ENCODE peak calls at places on chromosome 1, in four cellular contexts. E is heart left ventricle, X is GM23248, R is ovary. W is an unnamed sample.
A peak's percentile ranks its signal among the peaks of the same experiment; 100 is the strongest.

GRCh38 chr1:77538956-77539509 is 143.4 kb downstream of the ZZZ3 start:
- DNase-seq in E (no peak), X (peak; percentile 94), R (no peak), W (no peak)

GRCh38 chr1:46996659-46997281 is 26.7 kb upstream of the CYP4X1 start:
- DNase-seq in E (no peak), X (peak; percentile 11), R (no peak), W (no peak)

GRCh38 chr1:55833452-55834160 is 618.4 kb upstream of the USP24 start:
- DNase-seq in E (no peak), X (peak; percentile 81), R (no peak), W (no peak)

GRCh38 chr1:201739492-201740085 is 89.4 kb upstream of the IPO9 start:
- DNase-seq in E (peak; percentile 70), X (peak; percentile 82), R (peak; percentile 41), W (peak; percentile 91)

GRCh38 chr1:55209247-55209646 is 5.9 kb downstream of the USP24 start:
- DNase-seq in E (no peak), X (peak; percentile 24), R (no peak), W (no peak)

GRCh38 chr1:50368179-50369007 is 54.9 kb downstream of the DMRTA2 start:
- DNase-seq in E (no peak), X (peak; percentile 32), R (peak; percentile 32), W (peak; percentile 93)

GRCh38 chr1:109807822-109808680 is 44.3 kb upstream of the EPS8L3 start:
- DNase-seq in E (no peak), X (peak; percentile 63), R (no peak), W (peak; percentile 49)

GRCh38 chr1:234502785-234503184 is 23.8 kb upstream of the TARBP1 start:
- DNase-seq in E (no peak), X (no peak), R (no peak), W (no peak)

GRCh38 chr1:198763298-198763714 is 124.5 kb downstream of the PTPRC start:
- DNase-seq in E (no peak), X (peak; percentile 32), R (no peak), W (no peak)

GRCh38 chr1:160219062-160219929 is 14.1 kb downstream of the PEA15 start:
- DNase-seq in E (peak; percentile 67), X (peak; percentile 89), R (peak; percentile 62), W (peak; percentile 82)

GRCh38 chr1:246377606-246378005 is 129.5 kb downstream of the SMYD3 start:
- DNase-seq in E (no peak), X (no peak), R (no peak), W (no peak)

GRCh38 chr1:161933592-161934277 is 89.9 kb downstream of the OLFML2B start:
- DNase-seq in E (no peak), X (no peak), R (no peak), W (no peak)

GRCh38 chr1:37041483-37041882 is 7.2 kb upstream of the GRIK3 start:
- DNase-seq in E (no peak), X (no peak), R (no peak), W (no peak)

GRCh38 chr1:177505905-177506590 is 335.3 kb downstream of the BRINP2 start:
- DNase-seq in E (no peak), X (peak; percentile 24), R (no peak), W (no peak)

GRCh38 chr1:185632659-185633428 is 101.3 kb upstream of the HMCN1 start:
- DNase-seq in E (no peak), X (peak; percentile 81), R (no peak), W (no peak)

GRCh38 chr1:18939398-18940302 is 16.8 kb downstream of the IFFO2 start:
- DNase-seq in E (no peak), X (peak; percentile 76), R (no peak), W (no peak)

GRCh38 chr1:18942340-18942739 is 14.1 kb downstream of the IFFO2 start:
- DNase-seq in E (no peak), X (no peak), R (no peak), W (no peak)

GRCh38 chr1:18938707-18939070 is 17.8 kb downstream of the IFFO2 start:
- DNase-seq in E (no peak), X (no peak), R (no peak), W (no peak)

GRCh38 chr1:18941221-18942141 is 15.0 kb downstream of the IFFO2 start:
- DNase-seq in E (peak; percentile 51), X (no peak), R (no peak), W (peak; percentile 81)

GRCh38 chr1:18940303-18941020 is 16.0 kb downstream of the IFFO2 start:
- DNase-seq in E (no peak), X (peak; percentile 58), R (no peak), W (no peak)
- H3K27ac ChIP-seq in E (no peak overlapping the region), X (no peak overlapping the region), R (no peak overlapping the region), W (peak overlapping the region; percentile 87)

GRCh38 chr1:158818560-158818959 is 12.6 kb upstream of the MNDA start:
- DNase-seq in E (no peak), X (no peak), R (no peak), W (no peak)
- H3K27ac ChIP-seq in E (no peak overlapping the region), X (no peak overlapping the region), R (no peak overlapping the region), W (no peak overlapping the region)

DNA sequence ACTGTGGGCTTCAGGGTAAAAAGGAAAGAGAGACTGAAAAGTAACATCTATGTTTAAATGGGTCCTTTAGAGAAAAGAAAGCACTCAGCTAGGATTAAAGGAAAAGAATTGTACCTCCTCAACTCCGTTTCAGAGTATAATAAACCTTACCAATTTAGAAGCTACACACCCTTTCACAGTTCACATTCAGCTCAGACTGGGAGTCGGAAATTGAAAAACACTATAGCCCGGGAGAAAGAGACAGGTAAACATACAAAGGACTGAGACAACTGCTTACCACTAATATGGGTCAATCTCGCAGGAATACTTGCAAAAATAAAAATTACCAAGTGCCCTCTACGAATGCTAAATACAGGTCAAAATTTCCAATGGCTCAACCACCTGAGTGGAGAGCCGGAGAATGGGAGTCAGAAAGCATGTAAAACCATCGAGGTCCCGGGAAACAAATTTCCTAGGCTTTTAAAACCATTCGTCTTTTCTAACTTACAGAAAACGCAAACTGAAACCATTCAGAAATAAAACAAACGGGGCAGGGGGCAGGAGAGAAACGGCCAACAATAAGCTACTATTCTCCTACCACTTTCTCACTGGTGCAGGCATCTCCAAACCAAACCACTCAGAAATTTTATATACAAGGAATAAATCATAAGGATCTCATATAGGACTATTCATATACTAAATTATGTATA is 136.7 kb downstream of the RERE start:
- DNase-seq in E (no peak), X (no peak), R (no peak), W (no peak)
- H3K27ac ChIP-seq in E (no peak overlapping the region), X (no peak overlapping the region), R (no peak overlapping the region), W (no peak overlapping the region)

DNA sequence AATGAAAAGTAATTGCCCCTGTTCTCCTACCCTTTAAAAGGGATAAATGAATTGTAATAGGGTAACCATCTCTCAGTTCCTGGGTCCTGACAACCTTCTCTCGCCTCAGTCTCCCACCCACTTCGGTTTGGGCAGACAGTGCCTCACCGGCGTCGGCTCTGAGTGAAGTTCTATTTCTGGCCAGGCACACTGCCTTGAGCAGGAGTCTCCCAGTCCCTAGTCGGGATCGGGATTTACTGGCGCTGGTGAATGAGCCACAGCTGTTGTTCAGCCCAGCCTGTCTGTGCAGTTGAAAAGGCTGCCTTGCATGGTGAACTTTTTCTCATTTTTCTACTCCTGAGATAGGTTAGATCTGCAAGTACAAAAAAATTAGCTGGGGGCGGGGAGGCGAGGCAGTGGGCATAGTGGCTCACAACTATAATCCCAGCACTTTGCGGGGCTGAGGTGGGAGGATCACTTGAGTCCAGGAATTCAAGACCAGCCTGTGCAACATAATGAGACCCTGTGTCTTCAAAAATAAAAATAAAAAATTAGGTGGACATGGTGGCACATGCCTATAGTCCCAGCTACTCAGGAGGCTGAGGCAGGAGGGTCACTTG is 7.4 kb downstream of the PLEKHM2 start:
- DNase-seq in E (peak; percentile 69), X (peak; percentile 50), R (no peak), W (no peak)
- H3K27ac ChIP-seq in E (peak overlapping the region; percentile 72), X (peak overlapping the region; percentile 22), R (no peak overlapping the region), W (no peak overlapping the region)

DNA sequence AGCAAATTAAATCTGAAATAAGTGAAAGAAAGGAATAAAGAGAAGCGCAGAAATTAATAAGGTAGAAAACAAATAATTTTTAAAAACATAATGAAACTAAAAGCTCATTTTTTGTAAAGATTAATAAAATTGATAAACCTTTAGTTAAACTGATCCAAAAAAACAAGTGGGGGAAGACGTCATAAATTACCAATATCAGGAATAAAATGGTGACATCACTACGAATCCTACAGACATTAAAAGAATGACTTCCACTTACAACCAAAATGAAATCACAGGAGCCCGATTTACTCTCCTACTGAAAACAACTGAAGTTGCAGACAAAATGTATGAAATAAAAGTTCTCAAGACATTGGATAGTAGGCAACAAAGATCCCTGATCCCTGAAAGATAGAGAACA is 68.1 kb upstream of the IFFO2 start:
- DNase-seq in E (no peak), X (no peak), R (no peak), W (no peak)
- H3K27ac ChIP-seq in E (no peak overlapping the region), X (no peak overlapping the region), R (no peak overlapping the region), W (no peak overlapping the region)

DNA sequence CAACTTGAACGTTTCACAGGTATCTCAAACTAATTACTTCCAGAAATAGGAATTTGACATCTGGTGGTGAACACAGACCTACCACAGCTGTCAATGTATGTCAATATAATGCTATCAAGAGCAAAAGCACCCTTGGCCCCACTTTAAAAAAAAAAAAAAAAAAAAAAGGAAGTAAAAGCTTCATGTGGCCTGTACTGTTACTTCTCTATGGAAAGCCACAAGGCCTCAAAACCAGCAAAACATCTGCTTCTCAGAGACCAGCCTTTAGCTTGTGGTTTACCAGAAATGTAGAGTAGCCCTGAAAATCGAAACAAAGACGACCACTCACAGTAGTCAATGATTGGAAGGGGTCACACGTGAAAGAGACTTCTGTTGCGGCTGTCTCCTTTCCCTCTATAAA is 109.6 kb downstream of the SLC45A1 start:
- DNase-seq in E (no peak), X (no peak), R (no peak), W (no peak)
- H3K27ac ChIP-seq in E (peak overlapping the region; percentile 26), X (no peak overlapping the region), R (no peak overlapping the region), W (no peak overlapping the region)